ENCODE peak calls at places on chromosome 9, in six cellular contexts. Y is BJ, Z is lower lobe of right lung, P is epithelial cell of esophagus, O is left lung, R is mammary epithelial cell. X is an unnamed sample.

GRCh38 chr9:121684381-121685145 is 33.1 kb downstream of the DAB2IP start:
- DNase-seq in O (peak), Z (peak), Y (no peak), R (no peak), P (peak), X (no peak)

GRCh38 chr9:108056805-108057386 is 567.3 kb upstream of the KLF4 start:
- DNase-seq in Z (no peak), R (peak), P (peak), Y (peak), O (no peak), X (no peak)

GRCh38 chr9:93669958-93670207 is 93.5 kb downstream of the PHF2 start:
- DNase-seq in Z (no peak), O (no peak), R (no peak), P (no peak), Y (no peak), X (no peak)

GRCh38 chr9:135156525-135157510 is 69.3 kb downstream of the OLFM1 start:
- DNase-seq in Y (no peak), O (no peak), R (peak), P (peak), Z (peak), X (no peak)

GRCh38 chr9:99433555-99433954 is 211.5 kb downstream of the SEC61B start:
- DNase-seq in Y (peak), O (peak), R (peak), P (peak), Z (peak), X (peak)

GRCh38 chr9:128750926-128751595 is 20.7 kb downstream of the ZER1 start:
- DNase-seq in Z (no peak), R (no peak), O (no peak), Y (no peak), P (no peak), X (no peak)

GRCh38 chr9:133768371-133768858 is 30.3 kb upstream of the SARDH start:
- DNase-seq in R (no peak), Z (peak), Y (no peak), O (peak), P (no peak), X (peak)

GRCh38 chr9:15936316-15936869 is 383.6 kb downstream of the CCDC171 start:
- DNase-seq in Y (peak), P (no peak), R (no peak), O (no peak), Z (no peak), X (no peak)

GRCh38 chr9:112224401-112225289 is 49.5 kb upstream of the SUSD1 start:
- DNase-seq in Y (no peak), P (peak), O (no peak), R (peak), Z (no peak), X (no peak)

GRCh38 chr9:121718063-121718462 is 66.6 kb downstream of the DAB2IP start:
- DNase-seq in Y (no peak), R (peak), O (no peak), P (peak), Z (no peak), X (no peak)

GRCh38 chr9:113484258-113484730 is 20.8 kb downstream of the RGS3 start:
- DNase-seq in R (no peak), O (no peak), Z (peak), Y (no peak), P (no peak), X (no peak)

GRCh38 chr9:137672907-137673791 is 54.3 kb downstream of the EHMT1 start:
- DNase-seq in Y (no peak), O (no peak), P (peak), R (peak), Z (no peak), X (no peak)

GRCh38 chr9:26667882-26668281 is 224.7 kb downstream of the CAAP1 start:
- DNase-seq in Z (no peak), R (no peak), P (no peak), O (no peak), Y (no peak), X (no peak)

GRCh38 chr9:121550569-121551512 is 51.2 kb upstream of the GGTA1 start:
- DNase-seq in Z (peak), O (peak), P (peak), Y (no peak), R (peak), X (peak)

GRCh38 chr9:113556877-113557593 is 93.5 kb downstream of the RGS3 start:
- DNase-seq in Y (no peak), R (no peak), Z (no peak), P (peak), O (peak), X (no peak)

GRCh38 chr9:137970098-137970497 is 92.5 kb downstream of the CACNA1B start:
- DNase-seq in Z (no peak), O (no peak), P (no peak), R (no peak), Y (no peak), X (peak)

GRCh38 chr9:33785914-33786313 is 9.4 kb upstream of the PRSS3 start:
- DNase-seq in Z (no peak), Y (no peak), P (no peak), R (no peak), O (no peak), X (no peak)

GRCh38 chr9:98491778-98492177 is 217.0 kb downstream of the GABBR2 start:
- DNase-seq in R (no peak), Y (no peak), O (no peak), Z (no peak), P (peak), X (no peak)

GRCh38 chr9:13427587-13427986 is 148.1 kb upstream of the MPDZ start:
- DNase-seq in O (no peak), P (peak), R (peak), Z (no peak), Y (no peak), X (no peak)

GRCh38 chr9:118992813-118993747 is 376.2 kb downstream of the BRINP1 start:
- DNase-seq in R (peak), O (no peak), P (peak), Y (no peak), Z (no peak), X (no peak)

GRCh38 chr9:90999425-91000397 is 198.1 kb downstream of the SYK start:
- DNase-seq in P (peak), O (no peak), R (peak), Z (no peak), Y (no peak), X (no peak)

GRCh38 chr9:68949271-68950000 is 64.5 kb downstream of the PRKACG start:
- DNase-seq in Y (no peak), R (peak), O (no peak), P (peak), Z (no peak), X (no peak)

GRCh38 chr9:33209394-33209793 is 30.6 kb upstream of the SPINK4 start:
- DNase-seq in Z (no peak), Y (no peak), O (no peak), R (no peak), P (no peak), X (no peak)

GRCh38 chr9:93955356-93956182 is 414 bp upstream of the BARX1 start:
- DNase-seq in Z (no peak), P (no peak), Y (no peak), R (no peak), O (no peak), X (no peak)

GRCh38 chr9:134224827-134225154 is 60.4 kb upstream of the RNU6ATAC start:
- DNase-seq in Z (peak), P (no peak), R (no peak), Y (no peak), O (no peak), X (no peak)

GRCh38 chr9:117636681-117637080 is 67.5 kb upstream of the TLR4 start:
- DNase-seq in R (no peak), O (no peak), P (no peak), Y (no peak), Z (no peak), X (no peak)

GRCh38 chr9:123250504-123250903 is 17.9 kb downstream of the STRBP start:
- DNase-seq in Z (no peak), P (no peak), Y (no peak), R (no peak), O (no peak), X (no peak)

GRCh38 chr9:76718166-76718565 is 46.1 kb upstream of the PCA3 start:
- DNase-seq in Z (no peak), P (no peak), R (no peak), O (no peak), Y (no peak), X (no peak)
- TF ChIP-seq CTCF in Z (no peak), P (no peak), R (no peak), O (no peak), Y (no peak), X (no peak)

GRCh38 chr9:127225747-127226646 is 38.6 kb upstream of the GARNL3 start:
- DNase-seq in O (no peak), R (no peak), P (peak), Z (no peak), Y (no peak), X (no peak)

GRCh38 chr9:127224883-127225739 is 39.5 kb upstream of the GARNL3 start:
- DNase-seq in Z (peak), P (peak), Y (no peak), R (peak), O (peak), X (peak)

GRCh38 chr9:127223810-127224177 is 40.8 kb upstream of the GARNL3 start:
- DNase-seq in O (no peak), R (no peak), P (no peak), Z (no peak), Y (no peak), X (no peak)

GRCh38 chr9:127223266-127223665 is 41.3 kb upstream of the GARNL3 start:
- DNase-seq in Y (no peak), Z (no peak), O (no peak), R (no peak), P (no peak), X (no peak)

GRCh38 chr9:127224178-127224882 is 40.2 kb upstream of the GARNL3 start:
- DNase-seq in Y (no peak), R (peak), P (peak), O (peak), Z (peak), X (peak)
- TF ChIP-seq CTCF in Y (peak), R (peak), P (no peak), O (no peak), Z (peak), X (no peak)

DNA sequence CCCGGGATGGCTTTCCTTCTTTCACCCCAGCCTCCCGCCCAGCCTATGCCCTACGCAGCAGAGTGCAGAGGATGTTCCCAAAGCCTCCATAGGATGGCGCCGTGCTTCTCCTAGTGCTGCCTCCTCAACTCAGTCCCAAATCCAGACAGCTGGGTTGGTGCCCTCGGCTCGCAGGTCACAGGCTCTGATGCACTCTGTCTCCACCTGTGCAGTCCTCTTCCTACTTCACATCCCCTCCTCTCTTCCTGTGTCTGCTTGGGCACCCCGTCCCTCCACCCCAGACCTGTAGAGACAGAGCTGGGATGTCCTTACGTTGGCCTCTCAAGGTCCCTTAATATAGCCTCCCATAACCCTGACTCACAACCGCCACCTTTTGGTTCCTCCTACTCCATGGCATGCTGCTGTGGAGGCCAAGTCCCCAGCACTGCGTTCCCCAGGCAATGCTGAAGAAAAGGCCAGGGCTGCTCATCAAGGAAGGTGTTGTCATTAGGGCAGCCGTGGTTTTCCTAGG is 314.4 kb downstream of the GADD45G start:
- DNase-seq in Z (no peak), P (no peak), Y (no peak), R (no peak), O (no peak), X (no peak)
- TF ChIP-seq CTCF in Z (peak), P (no peak), Y (no peak), R (peak), O (peak), X (no peak)

GRCh38 chr9:124489222-124489621 is 18.0 kb downstream of the NR5A1 start:
- DNase-seq in Y (peak), P (peak), R (no peak), Z (no peak), O (no peak), X (no peak)
- TF ChIP-seq CTCF in Y (no peak), P (no peak), R (no peak), Z (no peak), O (no peak), X (no peak)

DNA sequence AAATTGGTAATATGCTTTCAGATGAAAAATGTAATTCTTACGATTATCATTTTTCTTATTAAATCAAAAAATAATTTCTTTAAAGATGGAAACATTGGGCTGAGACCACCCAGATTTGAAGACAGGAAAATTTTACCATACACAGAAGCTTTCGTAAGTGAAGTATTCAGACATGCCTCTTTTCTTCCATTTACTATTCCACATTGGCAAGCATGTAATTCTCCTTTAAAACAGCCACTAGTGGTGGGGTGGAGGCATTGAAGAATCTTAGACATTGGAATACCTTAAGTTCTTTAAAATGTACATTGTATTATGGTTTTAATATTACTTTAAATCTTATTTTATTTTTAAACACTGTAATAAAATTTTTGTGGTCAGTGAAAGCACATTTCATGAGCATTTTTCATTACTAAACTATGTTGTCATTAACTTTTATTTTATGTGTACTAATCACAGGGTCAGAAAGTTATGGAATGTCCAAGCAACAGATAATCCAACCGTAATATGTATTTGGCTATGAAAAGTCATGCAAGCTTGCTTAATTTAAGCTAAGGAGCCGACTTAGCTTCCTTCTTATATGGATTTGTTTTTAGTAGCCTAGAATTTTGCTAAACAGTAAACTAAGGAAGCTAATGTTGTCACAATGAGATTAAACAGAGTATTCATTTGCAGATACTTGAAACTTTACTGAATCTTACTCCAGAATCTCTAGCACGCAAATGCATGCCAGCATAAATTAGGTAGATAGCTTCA is 97.4 kb upstream of the ALDH1A1 start:
- DNase-seq in Z (no peak), Y (peak), O (no peak), P (no peak), R (no peak), X (no peak)
- TF ChIP-seq CTCF in Z (no peak), Y (peak), O (no peak), P (no peak), R (peak), X (no peak)

DNA sequence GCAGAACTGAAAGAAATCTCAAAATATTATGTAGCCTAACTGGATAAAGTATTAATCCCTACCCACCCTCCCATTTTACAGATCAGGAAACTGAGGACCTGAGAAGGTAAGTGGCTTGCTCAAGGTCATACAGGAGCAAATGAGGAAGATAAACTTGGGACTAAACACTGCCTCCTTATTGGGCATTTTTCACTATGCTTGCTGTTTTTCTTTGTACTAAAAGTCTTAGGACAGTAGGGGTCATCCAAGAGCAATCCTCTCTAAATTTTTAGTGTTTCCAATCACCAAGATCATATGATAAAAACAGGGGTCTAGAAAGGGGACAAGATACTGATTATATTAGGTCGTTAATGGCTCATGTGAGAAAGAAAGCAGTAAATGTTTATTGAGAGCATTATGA is 80.8 kb downstream of the RORB start:
- DNase-seq in Y (no peak), P (peak), R (no peak), O (no peak), Z (no peak), X (no peak)
- TF ChIP-seq CTCF in Y (peak), P (peak), R (peak), O (no peak), Z (peak), X (no peak)

X was measured in natural killer cell.